ENCODE peak calls at places on chromosomes 1 and 21, in nine cellular contexts. V, R, H, O, Y, X, D, T and M are unnamed samples.

GRCh38 chr1:14565076-14565475 is 33.4 kb upstream of the KAZN start:
- DNase-seq in V (no peak), R (no peak), Y (no peak), O (peak), X (no peak), D (no peak), H (no peak), T (no peak), M (no peak)

GRCh38 chr1:244049142-244049968 is 1.7 kb upstream of the ZBTB18 start:
- DNase-seq in H (peak), D (peak), R (no peak), X (no peak), O (peak), T (no peak), V (peak), Y (peak), M (peak)

GRCh38 chr1:31621498-31621820 is 4.0 kb downstream of the HCRTR1 start:
- DNase-seq in Y (no peak), V (no peak), T (no peak), O (no peak), H (no peak), D (no peak), R (no peak), X (no peak), M (no peak)

GRCh38 chr1:204513117-204513716 is 3.0 kb upstream of the MDM4 start:
- DNase-seq in T (no peak), X (no peak), O (no peak), D (no peak), Y (no peak), V (no peak), H (no peak), R (no peak), M (no peak)

GRCh38 chr1:164853146-164853545 is 294.2 kb downstream of the PBX1 start:
- DNase-seq in V (no peak), R (no peak), H (no peak), Y (no peak), O (no peak), X (no peak), D (no peak), T (no peak), M (no peak)

GRCh38 chr1:148379697-148380096 is 103.4 kb downstream of the PPIAL4G start:
- DNase-seq in R (no peak), X (no peak), T (no peak), Y (no peak), O (no peak), D (no peak), H (no peak), V (no peak), M (no peak)

GRCh38 chr1:205998457-205999241 is 4.5 kb downstream of the RAB7B start:
- DNase-seq in D (no peak), O (no peak), V (no peak), Y (peak), R (no peak), X (no peak), H (no peak), T (no peak), M (no peak)

GRCh38 chr1:201917362-201918033 is 28.8 kb downstream of the SHISA4 start:
- DNase-seq in X (peak), D (no peak), T (peak), Y (no peak), O (peak), H (no peak), R (peak), V (peak), M (peak)

GRCh38 chr1:182816863-182817262 is 22.3 kb upstream of the DHX9 start:
- DNase-seq in X (no peak), Y (no peak), H (no peak), T (no peak), O (peak), V (no peak), R (no peak), D (no peak), M (no peak)

GRCh38 chr1:8651236-8651890 is 166.1 kb downstream of the RERE start:
- DNase-seq in X (no peak), V (no peak), H (no peak), D (no peak), O (no peak), R (no peak), Y (no peak), T (no peak), M (no peak)

GRCh38 chr1:170685166-170685565 is 21.2 kb downstream of the PRRX1 start:
- DNase-seq in X (no peak), T (peak), V (peak), D (no peak), R (peak), Y (no peak), H (no peak), O (peak), M (peak)

GRCh38 chr1:40782371-40782956 is 1.1 kb upstream of the KCNQ4 start:
- DNase-seq in H (no peak), T (no peak), X (no peak), O (no peak), D (no peak), R (no peak), V (no peak), Y (peak), M (no peak)

GRCh38 chr1:111214884-111215283 is 12.6 kb upstream of the CHI3L2 start:
- DNase-seq in T (no peak), X (no peak), D (no peak), V (no peak), O (no peak), Y (no peak), H (no peak), R (no peak), M (no peak)

GRCh38 chr1:161949543-161949942 is 74.1 kb downstream of the OLFML2B start:
- DNase-seq in O (no peak), X (no peak), T (no peak), D (no peak), V (no peak), Y (no peak), H (no peak), R (no peak), M (no peak)

GRCh38 chr1:201137579-201138310 is 10.8 kb upstream of the ASCL5 start:
- DNase-seq in D (no peak), X (peak), V (peak), O (peak), T (peak), R (peak), Y (no peak), H (no peak), M (peak)

GRCh38 chr21:45299026-45299863 is 11.6 kb upstream of the POFUT2 start:
- DNase-seq in H (no peak), X (no peak), T (no peak), Y (no peak), R (no peak), V (no peak), D (peak), O (peak), M (peak)

GRCh38 chr1:160366731-160367515 is at the start of gene NHLH1:
- DNase-seq in H (no peak), V (no peak), R (no peak), O (no peak), T (no peak), X (no peak), D (no peak), Y (no peak), M (no peak)

GRCh38 chr1:26838474-26839338 is 12.2 kb downstream of the ZDHHC18 start:
- DNase-seq in X (no peak), H (no peak), T (no peak), R (peak), D (no peak), Y (no peak), V (no peak), O (no peak), M (peak)

GRCh38 chr1:32285658-32286057 is 6.2 kb upstream of the HDAC1 start:
- DNase-seq in O (no peak), T (no peak), H (no peak), Y (no peak), D (no peak), R (no peak), V (no peak), X (no peak), M (no peak)

GRCh38 chr1:52748119-52748518 is 21.9 kb downstream of the ZYG11B start:
- DNase-seq in T (no peak), H (no peak), Y (no peak), V (no peak), X (no peak), R (no peak), O (no peak), D (no peak), M (peak)

GRCh38 chr1:31750858-31751638 is 13.1 kb downstream of the ADGRB2 start:
- DNase-seq in O (peak), T (peak), Y (no peak), H (no peak), X (no peak), R (no peak), D (no peak), V (peak), M (peak)

GRCh38 chr1:89271616-89272015 is 1.0 kb downstream of the GBP5 start:
- DNase-seq in O (peak), D (no peak), T (peak), H (no peak), Y (no peak), V (peak), R (peak), X (no peak), M (peak)

GRCh38 chr1:82464362-82464931 is 663.7 kb downstream of the ADGRL2 start:
- DNase-seq in D (no peak), V (peak), H (no peak), Y (peak), R (no peak), T (no peak), X (no peak), O (no peak), M (peak)

GRCh38 chr1:191888996-191889622 is 269.2 kb upstream of the RGS18 start:
- DNase-seq in T (peak), O (no peak), H (no peak), R (no peak), D (no peak), V (no peak), Y (no peak), X (no peak), M (no peak)

GRCh38 chr1:7644906-7645750 is 126.0 kb upstream of the VAMP3 start:
- DNase-seq in H (no peak), O (no peak), R (peak), V (peak), T (peak), Y (no peak), D (peak), X (no peak), M (no peak)

GRCh38 chr21:42669069-42669468 is 15.6 kb downstream of the PDE9A start:
- DNase-seq in V (no peak), H (no peak), Y (no peak), D (peak), R (no peak), O (no peak), T (no peak), X (no peak), M (no peak)

GRCh38 chr1:186391841-186392240 is 16.2 kb downstream of the ODR4 start:
- DNase-seq in H (no peak), D (no peak), Y (no peak), R (no peak), O (no peak), V (no peak), T (no peak), X (no peak), M (no peak)

DNA sequence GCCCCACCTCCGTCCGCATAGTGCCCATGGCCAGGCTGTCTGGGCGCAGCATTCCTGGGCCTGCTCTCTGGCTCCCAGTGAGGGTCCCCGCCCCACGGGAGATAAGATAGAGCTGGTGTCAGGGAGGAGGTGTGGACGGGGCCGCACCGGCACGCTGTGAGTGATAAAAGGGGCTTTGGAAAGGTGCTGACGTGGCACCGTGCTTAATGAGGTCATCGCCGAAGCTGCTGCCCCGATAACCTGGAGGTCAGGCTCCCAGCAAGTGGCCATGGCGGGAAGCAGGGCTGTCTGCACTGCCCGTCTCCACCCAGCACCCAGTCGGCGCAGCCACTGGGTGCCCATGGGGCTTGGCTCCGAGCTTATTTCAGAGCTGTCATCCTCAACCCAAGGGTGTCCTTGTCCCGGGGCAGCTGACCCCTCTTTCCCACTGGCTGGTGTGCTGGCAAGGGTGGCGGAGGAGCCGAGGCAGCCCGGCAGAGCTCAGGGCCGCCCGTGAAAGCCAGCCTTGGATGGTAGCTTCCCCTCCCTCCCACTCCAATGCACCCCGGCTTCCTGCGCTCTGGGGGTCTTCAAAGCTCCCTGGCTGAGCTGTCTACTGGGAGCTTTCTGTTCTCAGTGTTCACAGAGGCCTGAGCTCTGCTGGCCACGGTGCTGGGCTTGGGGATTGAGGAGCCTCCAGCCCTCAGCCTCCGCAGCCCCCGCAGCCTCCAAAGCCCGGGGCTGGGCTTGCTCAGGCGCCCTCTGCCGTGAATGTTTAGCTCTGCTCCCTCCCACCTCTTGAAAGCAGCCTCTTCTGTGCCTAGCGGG is 105.1 kb upstream of the ARHGEF16 start:
- DNase-seq in Y (peak), T (no peak), V (peak), R (no peak), O (no peak), X (no peak), H (no peak), D (no peak), M (no peak)
- TF ChIP-seq CTCF in Y (peak), T (no peak), V (peak), R (no peak), O (no peak), X (peak), H (peak), D (no peak), M (peak)

GRCh38 chr1:195336718-195337269 is 1271.4 kb downstream of the KCNT2 start:
- DNase-seq in Y (no peak), X (no peak), H (no peak), R (no peak), T (no peak), V (no peak), O (no peak), D (no peak), M (no peak)
- TF ChIP-seq CTCF in Y (no peak), X (no peak), H (no peak), R (no peak), T (no peak), V (no peak), O (no peak), D (no peak), M (no peak)

GRCh38 chr1:19445417-19446342 is 39.7 kb downstream of the CAPZB start:
- DNase-seq in V (peak), H (peak), T (no peak), O (no peak), D (no peak), X (no peak), Y (peak), R (no peak), M (peak)
- TF ChIP-seq CTCF in V (peak), H (peak), T (peak), O (peak), D (peak), X (peak), Y (peak), R (peak), M (peak)

DNA sequence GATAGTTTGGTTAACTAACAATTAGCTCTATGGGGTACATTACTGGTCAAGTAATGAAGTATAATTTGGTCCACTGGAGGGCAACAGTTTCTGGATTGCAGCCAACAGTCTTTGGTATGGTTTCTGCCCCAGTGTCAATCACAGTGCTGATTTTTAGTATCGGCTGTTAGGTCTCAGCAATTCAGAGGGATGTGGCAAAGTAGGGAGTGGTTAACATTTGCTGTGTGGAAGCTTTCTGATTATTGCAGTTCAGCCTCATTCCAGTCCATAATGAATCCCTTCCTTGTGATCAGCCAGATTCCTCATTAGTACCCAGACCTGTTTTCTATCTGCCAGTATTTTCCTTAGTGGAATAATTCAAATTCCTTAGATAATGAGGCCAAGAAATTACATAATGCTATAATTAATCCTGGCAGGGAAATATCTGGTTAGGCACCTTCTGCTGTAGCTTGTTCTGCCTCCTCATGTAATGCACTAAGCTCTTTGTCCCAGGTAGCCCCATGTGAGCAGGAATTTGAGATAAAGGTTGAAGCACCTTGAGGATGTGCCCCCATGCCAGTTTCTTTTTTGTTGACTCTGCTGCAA is 14.0 kb downstream of the F3 start:
- DNase-seq in Y (peak), V (peak), O (peak), D (no peak), X (no peak), H (no peak), T (peak), R (peak), M (peak)
- TF ChIP-seq CTCF in Y (peak), V (no peak), O (peak), D (no peak), X (no peak), H (no peak), T (peak), R (peak), M (peak)